ENCODE peak calls at places on chromosomes 11 and 22, in six cellular contexts. W is body of pancreas, K is PC-3, N is K562, E is A549, Q is upper lobe of left lung. U is an unnamed sample.
A peak's percentile ranks its signal among the peaks of the same experiment; 100 is the strongest.

GRCh38 chr11:12005476-12005875 is 3.0 kb downstream of the DKK3 start:
- DNase-seq in Q (no peak), N (no peak), W (no peak), E (no peak), K (peak; percentile 66), U (no peak)

GRCh38 chr22:24693359-24693758 is 81.2 kb downstream of the PIWIL3 start:
- DNase-seq in E (no peak), W (no peak), N (no peak), Q (no peak), K (peak; percentile 21), U (no peak)

GRCh38 chr11:1060410-1060809 is 14.3 kb upstream of the MUC2 start:
- DNase-seq in Q (peak; percentile 53), E (no peak), N (no peak), W (no peak), K (no peak), U (no peak)

GRCh38 chr11:70556884-70557741 is 158.8 kb downstream of the CTTN start:
- DNase-seq in W (no peak), E (no peak), N (no peak), Q (no peak), K (peak; percentile 98), U (no peak)

GRCh38 chr22:24183321-24184031 is 2.2 kb downstream of the SUSD2 start:
- DNase-seq in E (no peak), W (no peak), N (no peak), Q (peak; percentile 76), K (no peak), U (no peak)

GRCh38 chr11:87286338-87286737 is 248.6 kb downstream of the TMEM135 start:
- DNase-seq in E (no peak), K (no peak), W (no peak), Q (peak; percentile 69), N (no peak), U (no peak)

GRCh38 chr11:47295385-47295784 is 25.5 kb downstream of the MADD start:
- DNase-seq in E (no peak), K (no peak), Q (no peak), N (no peak), W (no peak), U (no peak)

GRCh38 chr22:30541979-30542810 is 4.3 kb downstream of the SEC14L6 start:
- DNase-seq in N (peak; percentile 32), Q (peak; percentile 87), E (no peak), W (peak; percentile 34), K (no peak), U (no peak)

GRCh38 chr11:45900916-45901617 is 6.0 kb downstream of the FREY1 start:
- DNase-seq in W (peak; percentile 59), N (no peak), E (no peak), Q (no peak), K (no peak), U (no peak)

GRCh38 chr11:106950067-106950491 is 68.2 kb downstream of the GUCY1A2 start:
- DNase-seq in E (no peak), W (no peak), N (no peak), Q (no peak), K (no peak), U (peak; percentile 65)

GRCh38 chr11:131811380-131811779 is 441.0 kb downstream of the NTM start:
- DNase-seq in N (no peak), E (no peak), W (no peak), K (peak; percentile 63), Q (no peak), U (peak; percentile 42)

GRCh38 chr11:2777396-2777795 is 77.6 kb upstream of the KCNQ1OT1 start:
- DNase-seq in K (peak; percentile 60), E (peak; percentile 65), Q (no peak), N (no peak), W (peak; percentile 30), U (peak; percentile 67)

GRCh38 chr11:9980931-9981330 is 313.1 kb downstream of the SBF2 start:
- DNase-seq in Q (no peak), N (no peak), K (peak; percentile 62), E (no peak), W (no peak), U (no peak)

GRCh38 chr11:126012852-126013251 is 49.8 kb downstream of the CDON start:
- DNase-seq in E (no peak), K (no peak), N (no peak), W (no peak), Q (no peak), U (no peak)

GRCh38 chr11:128300785-128301184 is 286.6 kb downstream of the ETS1 start:
- DNase-seq in Q (no peak), N (no peak), K (no peak), E (no peak), W (no peak), U (no peak)

GRCh38 chr11:101003468-101003867 is 126.1 kb downstream of the PGR start:
- DNase-seq in K (peak; percentile 66), N (no peak), E (peak; percentile 1), Q (no peak), W (no peak), U (no peak)

GRCh38 chr22:42490244-42490832 is 29.3 kb downstream of the RRP7A start:
- DNase-seq in E (no peak), Q (no peak), K (no peak), W (no peak), N (no peak), U (no peak)

GRCh38 chr11:86101941-86102407 is 33.1 kb upstream of the PICALM start:
- DNase-seq in K (peak; percentile 81), Q (no peak), W (no peak), N (no peak), E (no peak), U (no peak)

GRCh38 chr22:49368976-49369725 is 458.5 kb downstream of the BRD1 start:
- DNase-seq in N (peak; percentile 70), K (no peak), E (peak; percentile 32), Q (no peak), W (no peak), U (no peak)

GRCh38 chr11:58060939-58061672 is 30.4 kb downstream of the OR6Q1 start:
- DNase-seq in K (peak; percentile 18), E (no peak), Q (no peak), N (no peak), W (no peak), U (no peak)

GRCh38 chr11:4610258-4610935 is 2.4 kb upstream of the TRIM68 start:
- DNase-seq in K (no peak), E (no peak), W (no peak), N (no peak), Q (no peak), U (no peak)

GRCh38 chr22:47606426-47606825 is 844.0 kb downstream of the TBC1D22A start:
- DNase-seq in K (no peak), E (no peak), N (no peak), W (no peak), Q (no peak), U (no peak)

GRCh38 chr11:103055174-103055890 is 36.6 kb downstream of the DCUN1D5 start:
- DNase-seq in E (no peak), N (peak; percentile 21), W (peak; percentile 17), Q (no peak), K (peak; percentile 71), U (peak; percentile 9)

GRCh38 chr22:44828193-44828592 is 75.8 kb downstream of the ARHGAP8 start:
- DNase-seq in E (peak; percentile 21), Q (no peak), K (peak; percentile 8), N (peak; percentile 75), W (no peak), U (peak; percentile 5)

GRCh38 chr11:128544625-128545024 is 42.7 kb downstream of the ETS1 start:
- DNase-seq in K (no peak), E (no peak), W (no peak), N (no peak), Q (no peak), U (no peak)

GRCh38 chr11:114010931-114011330 is 36.0 kb downstream of the HTR3A start:
- DNase-seq in W (no peak), N (no peak), E (no peak), K (no peak), Q (no peak), U (no peak)

GRCh38 chr11:112346586-112346985 is 85.9 kb upstream of the PLET1 start:
- DNase-seq in K (no peak), Q (no peak), N (no peak), W (no peak), E (no peak), U (no peak)

GRCh38 chr11:112344040-112344413 is 83.4 kb upstream of the PLET1 start:
- DNase-seq in E (no peak), N (no peak), Q (no peak), K (no peak), W (no peak), U (no peak)

GRCh38 chr11:112343368-112344039 is 82.8 kb upstream of the PLET1 start:
- DNase-seq in N (no peak), K (peak; percentile 40), W (no peak), Q (no peak), E (no peak), U (no peak)

GRCh38 chr11:112345166-112345565 is 84.5 kb upstream of the PLET1 start:
- DNase-seq in W (no peak), E (no peak), N (no peak), K (no peak), Q (no peak), U (no peak)

GRCh38 chr11:112345708-112346107 is 85.0 kb upstream of the PLET1 start:
- DNase-seq in W (no peak), N (peak; percentile 18), K (no peak), E (no peak), Q (no peak), U (no peak)
- TF ChIP-seq CTCF in W (no peak), N (peak; percentile 45), K (peak; percentile 37), E (no peak), Q (no peak), U (no peak)

GRCh38 chr11:65622011-65622410 is 6.4 kb downstream of the PCNX3 start:
- DNase-seq in N (no peak), K (no peak), Q (peak; percentile 70), W (no peak), E (no peak), U (no peak)

GRCh38 chr11:65619281-65619928 is 3.8 kb downstream of the PCNX3 start:
- DNase-seq in K (no peak), Q (peak; percentile 85), E (no peak), W (no peak), N (no peak), U (no peak)

GRCh38 chr11:65618763-65619162 is 3.2 kb downstream of the PCNX3 start:
- DNase-seq in Q (peak; percentile 70), W (no peak), E (no peak), K (no peak), N (no peak), U (no peak)

GRCh38 chr11:65621460-65621859 is 5.9 kb downstream of the PCNX3 start:
- DNase-seq in Q (peak; percentile 74), N (no peak), K (no peak), E (no peak), W (no peak), U (no peak)

GRCh38 chr11:65620666-65621065 is 5.1 kb downstream of the PCNX3 start:
- DNase-seq in W (no peak), E (no peak), Q (peak; percentile 80), K (no peak), N (no peak), U (no peak)
- H3K27ac ChIP-seq in W (no peak overlapping the region), E (no peak overlapping the region), Q (no peak overlapping the region), K (no peak overlapping the region), N (no peak overlapping the region), U (no peak overlapping the region)

GRCh38 chr11:115052601-115053000 is 374.3 kb downstream of the NXPE2 start:
- DNase-seq in N (no peak), W (no peak), E (no peak), Q (no peak), K (no peak), U (no peak)
- TF ChIP-seq CTCF in N (no peak), W (no peak), E (no peak), Q (no peak), K (no peak), U (no peak)

GRCh38 chr11:34823639-34824038 is 92.5 kb downstream of the APIP start:
- DNase-seq in K (no peak), E (no peak), W (no peak), Q (no peak), N (no peak), U (no peak)
- H3K27ac ChIP-seq in K (no peak overlapping the region), E (no peak overlapping the region), W (peak overlapping the region; percentile 79), Q (no peak overlapping the region), N (no peak overlapping the region), U (no peak overlapping the region)

U was measured in RWPE1.